ENCODE peak calls at places on chromosomes 11 and 22, in ten cellular contexts. Q is BE2C; S is GM23248; M is mammary epithelial cell; C is tibial nerve; W is ovary; N is G401; X is activated CD4-positive, alpha-beta T cell treated with anti-CD3 and anti-CD28 coated beads, Interleukin-2, amount 50 U/mL, for 1 hour; T is left ventricle myocardium inferior; G is stimulated activated effector memory CD8-positive, alpha-beta T cell treated with anti-CD3 and anti-CD28 coated beads, Interleukin-12 subunit alpha, Interleukin-12 subunit beta, amount 100 ng/mL, for 72 hours. L is an unnamed sample.

GRCh38 chr11:1852885-1853284 is at the start of gene LSP1:
- DNase-seq in Q (no peak), S (no peak), M (no peak), C (no peak), W (no peak), N (no peak), X (peak), T (no peak), G (peak), L (peak)

GRCh38 chr22:42912049-42912448 is 55.0 kb upstream of the ARFGAP3 start:
- DNase-seq in Q (no peak), S (no peak), M (no peak), C (no peak), W (no peak), N (no peak), X (no peak), T (no peak), G (no peak), L (no peak)

GRCh38 chr11:12167098-12167999 is 57.0 kb downstream of the MICAL2 start:
- DNase-seq in Q (no peak), S (peak), M (peak), C (no peak), W (no peak), N (peak), X (no peak), T (no peak), G (no peak), L (no peak)

GRCh38 chr11:6413791-6414231 is 5.1 kb downstream of the APBB1 start:
- DNase-seq in Q (no peak), S (peak), M (no peak), C (no peak), W (no peak), N (peak), X (peak), T (no peak), G (no peak), L (no peak)

GRCh38 chr11:119722281-119722794 is 6.7 kb downstream of the NECTIN1 start:
- DNase-seq in Q (no peak), S (no peak), M (no peak), C (no peak), W (no peak), N (peak), X (no peak), T (no peak), G (no peak), L (no peak)

GRCh38 chr11:1878134-1879031 is 13.3 kb downstream of the PRR33 start:
- DNase-seq in Q (no peak), S (no peak), M (no peak), C (peak), W (peak), N (no peak), X (no peak), T (peak), G (no peak), L (peak)

GRCh38 chr11:85165819-85166218 is 461.3 kb downstream of the DLG2 start:
- DNase-seq in Q (no peak), S (no peak), M (no peak), C (no peak), W (no peak), N (no peak), X (no peak), T (no peak), G (no peak), L (no peak)

GRCh38 chr11:99066609-99067008 is 45.9 kb downstream of the CNTN5 start:
- DNase-seq in Q (no peak), S (no peak), M (no peak), C (no peak), W (no peak), N (no peak), X (no peak), T (no peak), G (no peak), L (no peak)

GRCh38 chr22:37043828-37044538 is 7.6 kb upstream of the KCTD17 start:
- DNase-seq in Q (peak), S (peak), M (peak), C (no peak), W (no peak), N (no peak), X (peak), T (peak), G (peak), L (peak)

GRCh38 chr22:38513063-38513462 is 7.0 kb upstream of the DDX17 start:
- DNase-seq in Q (peak), S (no peak), M (no peak), C (no peak), W (no peak), N (peak), X (peak), T (no peak), G (no peak), L (no peak)

GRCh38 chr11:61956191-61957027 is 6.3 kb downstream of the BEST1 start:
- DNase-seq in Q (no peak), S (no peak), M (no peak), C (no peak), W (no peak), N (no peak), X (no peak), T (no peak), G (no peak), L (no peak)

GRCh38 chr11:62061356-62062222 is 62.2 kb upstream of the INCENP start:
- DNase-seq in Q (no peak), S (no peak), M (peak), C (no peak), W (no peak), N (no peak), X (no peak), T (no peak), G (no peak), L (no peak)

GRCh38 chr22:35961480-35961902 is 67.1 kb downstream of the RBFOX2 start:
- DNase-seq in Q (peak), S (peak), M (no peak), C (no peak), W (peak), N (peak), X (no peak), T (peak), G (no peak), L (no peak)

GRCh38 chr11:114197799-114198500 is 98.2 kb upstream of the NNMT start:
- DNase-seq in Q (no peak), S (peak), M (peak), C (no peak), W (peak), N (peak), X (no peak), T (peak), G (no peak), L (no peak)

GRCh38 chr22:35674335-35674734 is 26.1 kb downstream of the APOL6 start:
- DNase-seq in Q (no peak), S (no peak), M (no peak), C (no peak), W (no peak), N (no peak), X (no peak), T (no peak), G (no peak), L (no peak)

L was measured in activated B cell treated with CpG ODN at 0.5 μM for 24 hours.